ENCODE peak calls at places on chromosome 10, in nine cellular contexts. B, X, D, K, G, J, L, Q and Y are unnamed samples.

GRCh38 chr10:95513941-95514392 is 47.2 kb downstream of the SORBS1 start:
- DNase-seq in X (peak), J (peak), L (no peak), K (peak), G (no peak), Q (no peak), B (peak), D (peak), Y (peak)

GRCh38 chr10:92005978-92006377 is 82.4 kb downstream of the BTAF1 start:
- DNase-seq in X (no peak), K (no peak), J (peak), D (no peak), B (no peak), Q (no peak), L (no peak), G (no peak), Y (no peak)

GRCh38 chr10:78815702-78816334 is 252.9 kb upstream of the ZMIZ1 start:
- DNase-seq in B (no peak), K (no peak), X (no peak), L (no peak), Q (no peak), J (no peak), G (no peak), D (no peak), Y (no peak)

GRCh38 chr10:101041252-101041761 is 10.3 kb downstream of the SFXN3 start:
- DNase-seq in D (peak), G (peak), J (peak), L (peak), B (peak), K (peak), Q (peak), X (peak), Y (peak)

GRCh38 chr10:62582804-62583208 is 208.6 kb downstream of the ZNF365 start:
- DNase-seq in K (no peak), Q (no peak), D (peak), L (no peak), X (peak), G (peak), J (peak), B (peak), Y (peak)

GRCh38 chr10:25766687-25767221 is 167.3 kb upstream of the MYO3A start:
- DNase-seq in X (no peak), G (no peak), B (no peak), Q (no peak), J (peak), D (no peak), L (no peak), K (no peak), Y (no peak)

GRCh38 chr10:43093423-43094090 is 16.7 kb downstream of the RET start:
- DNase-seq in G (no peak), L (no peak), Q (no peak), X (no peak), J (no peak), K (no peak), D (peak), B (peak), Y (peak)

GRCh38 chr10:44261710-44262455 is 123.0 kb downstream of the CXCL12 start:
- DNase-seq in J (peak), K (no peak), G (peak), Q (no peak), L (no peak), X (peak), B (peak), D (peak), Y (peak)

GRCh38 chr10:50600286-50600685 is 23.5 kb downstream of the SGMS1 start:
- DNase-seq in B (no peak), L (no peak), J (no peak), G (no peak), K (no peak), D (no peak), Q (no peak), X (peak), Y (peak)